ENCODE peak calls at places on chromosomes 13 and 19, in seven cellular contexts. H, S, B, E, Y, L and U are unnamed samples.

GRCh38 chr19:32676186-32676894 is 692 bp downstream of the RGS9BP start:
- DNase-seq in E (peak), H (no peak), B (no peak), L (no peak), S (peak), Y (no peak), U (peak)

GRCh38 chr13:113968463-113969310 is 5.2 kb downstream of the C13orf46 start:
- DNase-seq in H (no peak), E (no peak), Y (no peak), S (no peak), L (no peak), B (no peak), U (no peak)

GRCh38 chr19:49113762-49114629 is at the start of gene LIN7B:
- DNase-seq in S (peak), E (peak), Y (no peak), B (peak), L (no peak), H (peak), U (peak)

GRCh38 chr19:33295621-33296472 is 6.5 kb downstream of the CEBPA start:
- DNase-seq in Y (no peak), S (no peak), E (no peak), B (no peak), L (no peak), H (no peak), U (no peak)

GRCh38 chr19:494171-495046 is 1.9 kb upstream of the MADCAM1 start:
- DNase-seq in B (no peak), S (no peak), E (no peak), Y (no peak), H (no peak), L (no peak), U (no peak)

GRCh38 chr13:34734932-34735331 is 207.1 kb upstream of the NBEA start:
- DNase-seq in H (no peak), S (no peak), B (no peak), E (no peak), Y (no peak), L (no peak), U (no peak)

GRCh38 chr19:47310819-47311218 is 1.2 kb downstream of the C5AR1 start:
- DNase-seq in S (peak), Y (no peak), B (no peak), L (no peak), E (no peak), H (no peak), U (no peak)

GRCh38 chr13:19810151-19810550 is 27.4 kb upstream of the PSPC1 start:
- DNase-seq in S (no peak), E (no peak), B (no peak), H (no peak), Y (no peak), L (no peak), U (no peak)

GRCh38 chr13:72097568-72097967 is 230.6 kb upstream of the DACH1 start:
- DNase-seq in S (no peak), L (no peak), H (no peak), E (no peak), Y (no peak), B (no peak), U (no peak)

GRCh38 chr13:37446503-37446902 is 152.1 kb downstream of the POSTN start:
- DNase-seq in B (peak), E (no peak), S (peak), L (peak), Y (no peak), H (no peak), U (no peak)

GRCh38 chr13:71856548-71856947 is 10.5 kb downstream of the DACH1 start:
- DNase-seq in E (no peak), Y (no peak), H (no peak), B (no peak), L (no peak), S (no peak), U (no peak)

GRCh38 chr19:35715981-35716734 is 1.6 kb upstream of the KMT2B start:
- DNase-seq in E (no peak), Y (no peak), B (peak), H (no peak), L (no peak), S (no peak), U (no peak)

GRCh38 chr19:42099336-42099925 is 23.5 kb downstream of the ZNF574 start:
- DNase-seq in Y (no peak), S (no peak), E (no peak), H (no peak), B (no peak), L (no peak), U (no peak)

GRCh38 chr13:83197316-83197715 is 685.0 kb downstream of the SLITRK1 start:
- DNase-seq in S (no peak), B (no peak), Y (no peak), L (no peak), H (no peak), E (no peak), U (no peak)

GRCh38 chr19:4304509-4305252 is at the start of gene FSD1:
- DNase-seq in L (no peak), B (peak), S (peak), H (peak), E (peak), Y (no peak), U (peak)

GRCh38 chr19:19657397-19657783 is 6.1 kb downstream of the ATP13A1 start:
- DNase-seq in L (no peak), B (no peak), E (no peak), H (no peak), S (no peak), Y (no peak), U (no peak)